ENCODE peak calls at places on chromosomes 6 and 20, in nine cellular contexts. I, D, P, B, Z, H, G, T and U are unnamed samples.

GRCh38 chr6:157755752-157756411 is 67.2 kb upstream of the SNX9 start:
- DNase-seq in T (no peak), P (no peak), D (no peak), H (no peak), B (no peak), G (no peak), Z (no peak), I (no peak), U (no peak)

GRCh38 chr20:45722047-45722446 is at the start of gene SPINT4:
- DNase-seq in P (no peak), H (no peak), B (no peak), I (no peak), D (no peak), Z (no peak), T (no peak), G (no peak), U (no peak)

GRCh38 chr6:37059344-37060194 is 54.1 kb downstream of the FGD2 start:
- DNase-seq in D (no peak), G (peak), P (peak), I (peak), Z (peak), B (peak), T (peak), H (peak), U (no peak)

GRCh38 chr6:127976796-127977195 is 75.9 kb upstream of the THEMIS start:
- DNase-seq in P (no peak), Z (no peak), B (no peak), T (no peak), I (no peak), H (no peak), G (no peak), D (no peak), U (no peak)

GRCh38 chr20:63329331-63330083 is 31.6 kb downstream of the CHRNA4 start:
- DNase-seq in B (no peak), T (no peak), P (no peak), G (peak), D (no peak), H (no peak), I (no peak), Z (no peak), U (no peak)

GRCh38 chr20:45788351-45788750 is 3.3 kb downstream of the WFDC3 start:
- DNase-seq in B (no peak), T (no peak), D (no peak), I (no peak), Z (no peak), H (no peak), G (no peak), P (no peak), U (no peak)

GRCh38 chr6:138036955-138037592 is 70.1 kb downstream of the PERP start:
- DNase-seq in Z (no peak), G (no peak), B (no peak), T (no peak), I (no peak), D (no peak), P (peak), H (no peak), U (no peak)

GRCh38 chr20:53179749-53180148 is 207.6 kb downstream of the TSHZ2 start:
- DNase-seq in T (no peak), B (no peak), I (no peak), P (no peak), H (no peak), Z (no peak), D (no peak), G (no peak), U (no peak)

GRCh38 chr20:33181482-33182093 is 13.6 kb downstream of the BPIFA2 start:
- DNase-seq in P (no peak), B (no peak), G (no peak), H (no peak), T (no peak), I (no peak), D (no peak), Z (no peak), U (no peak)

GRCh38 chr6:56173228-56173627 is 74.2 kb downstream of the COL21A1 start:
- DNase-seq in G (no peak), Z (no peak), H (no peak), D (no peak), T (no peak), P (no peak), B (no peak), I (no peak), U (no peak)